ENCODE peak calls at places on chromosomes 1 and 21, in seven cellular contexts. R is amniotic stem cell; E is stimulated activated naive B cell treated with anti-CD40 and anti-IgM and Interleukin-4, amounts not matched to agents 10 μg/mL and 1 μg/mL and 100 μg/mL, for 72 hours; K is globus pallidus; Z is SW 1271; W is T-cell; O is RWPE1. T is an unnamed sample.

GRCh38 chr1:28862571-28863403 is 50.8 kb downstream of the OPRD1 start:
- DNase-seq in R (no peak), E (no peak), K (no peak), Z (no peak), W (no peak), O (no peak), T (no peak)

GRCh38 chr1:65170511-65171142 is 22.6 kb downstream of the AK4 start:
- DNase-seq in R (no peak), E (no peak), K (no peak), Z (no peak), W (no peak), O (no peak), T (no peak)

GRCh38 chr21:35096959-35097358 is 47.9 kb upstream of the RUNX1 start:
- DNase-seq in R (no peak), E (no peak), K (no peak), Z (no peak), W (no peak), O (no peak), T (no peak)

GRCh38 chr1:58325797-58326196 is 220.7 kb downstream of the OMA1 start:
- DNase-seq in R (no peak), E (no peak), K (no peak), Z (no peak), W (no peak), O (no peak), T (no peak)

GRCh38 chr1:147747966-147748365 is 12.4 kb downstream of the GJA5 start:
- DNase-seq in R (no peak), E (no peak), K (no peak), Z (no peak), W (no peak), O (no peak), T (no peak)

GRCh38 chr1:187481581-187482148 is 652.9 kb downstream of the PLA2G4A start:
- DNase-seq in R (no peak), E (no peak), K (peak), Z (no peak), W (no peak), O (no peak), T (no peak)

GRCh38 chr1:3319874-3320245 is 134.6 kb upstream of the ARHGEF16 start:
- DNase-seq in R (no peak), E (peak), K (no peak), Z (peak), W (no peak), O (peak), T (no peak)

GRCh38 chr1:218573871-218574270 is 228.7 kb downstream of the TGFB2 start:
- DNase-seq in R (no peak), E (no peak), K (no peak), Z (no peak), W (no peak), O (no peak), T (no peak)

GRCh38 chr1:172939475-172939874 is 111.3 kb downstream of the TNFSF18 start:
- DNase-seq in R (no peak), E (no peak), K (no peak), Z (no peak), W (no peak), O (no peak), T (no peak)

GRCh38 chr1:64282353-64282752 is 78.9 kb downstream of the UBE2U start:
- DNase-seq in R (no peak), E (no peak), K (peak), Z (no peak), W (no peak), O (no peak), T (no peak)

GRCh38 chr1:77016371-77016770 is 149.1 kb downstream of the ST6GALNAC5 start:
- DNase-seq in R (no peak), E (no peak), K (no peak), Z (no peak), W (no peak), O (no peak), T (no peak)

GRCh38 chr1:42941640-42942330 is 16.9 kb downstream of the SLC2A1 start:
- DNase-seq in R (peak), E (no peak), K (peak), Z (peak), W (no peak), O (peak), T (no peak)

GRCh38 chr1:184033136-184033469 is 4.4 kb downstream of the COLGALT2 start:
- DNase-seq in R (no peak), E (no peak), K (peak), Z (no peak), W (no peak), O (no peak), T (no peak)

GRCh38 chr1:25246600-25247023 is 642 bp downstream of the RSRP1 start:
- DNase-seq in R (no peak), E (no peak), K (no peak), Z (no peak), W (peak), O (no peak), T (peak)

GRCh38 chr1:223717695-223718363 is 5.5 kb downstream of the CAPN2 start:
- DNase-seq in R (no peak), E (no peak), K (no peak), Z (no peak), W (no peak), O (no peak), T (no peak)

GRCh38 chr1:59900640-59901039 is 25.9 kb downstream of the CYP2J2 start:
- DNase-seq in R (no peak), E (no peak), K (no peak), Z (no peak), W (no peak), O (no peak), T (no peak)